ENCODE peak calls at places on chromosome 14, in nine cellular contexts. One of them, this sample, is unnamed.

GRCh38 chr14:50260511-50260910 is 29.1 kb upstream of the SOS2 start:
- DNase-seq in SHP77: peak; percentile 6
- DNase-seq in activated naive CD8-positive, alpha-beta T cell treated with anti-CD3 and anti-CD28 coated beads, Interleukin-2, amount 50 U/mL, for 24 hours: no peak
- DNase-seq in GM12864: no peak
- DNase-seq in activated T-cell treated with anti-CD3 and anti-CD28 coated beads for 48 hours: no peak
- DNase-seq in EL: peak; percentile 37
- DNase-seq in hypothalamus: no peak
- DNase-seq in NCI-H1092 treated with DMSO at 0.1 percent for 48 hours: peak; percentile 6
- DNase-seq in activated naive CD4-positive, alpha-beta T cell treated with anti-CD3 and anti-CD28 coated beads for 36 hours: peak; percentile 43
- DNase-seq in this sample: no peak

GRCh38 chr14:100762089-100762515 is 35.4 kb downstream of the DLK1 start:
- DNase-seq in SHP77: peak; percentile 19
- DNase-seq in activated naive CD8-positive, alpha-beta T cell treated with anti-CD3 and anti-CD28 coated beads, Interleukin-2, amount 50 U/mL, for 24 hours: no peak
- DNase-seq in GM12864: no peak
- DNase-seq in activated T-cell treated with anti-CD3 and anti-CD28 coated beads for 48 hours: no peak
- DNase-seq in EL: peak; percentile 58
- DNase-seq in hypothalamus: no peak
- DNase-seq in NCI-H1092 treated with DMSO at 0.1 percent for 48 hours: no peak
- DNase-seq in activated naive CD4-positive, alpha-beta T cell treated with anti-CD3 and anti-CD28 coated beads for 36 hours: no peak
- DNase-seq in this sample: no peak

GRCh38 chr14:70086685-70087379 is 101.9 kb downstream of the SLC8A3 start:
- DNase-seq in SHP77: no peak
- DNase-seq in activated naive CD8-positive, alpha-beta T cell treated with anti-CD3 and anti-CD28 coated beads, Interleukin-2, amount 50 U/mL, for 24 hours: peak; percentile 11
- DNase-seq in GM12864: peak; percentile 15
- DNase-seq in activated T-cell treated with anti-CD3 and anti-CD28 coated beads for 48 hours: no peak
- DNase-seq in EL: peak; percentile 30
- DNase-seq in hypothalamus: no peak
- DNase-seq in NCI-H1092 treated with DMSO at 0.1 percent for 48 hours: peak; percentile 41
- DNase-seq in activated naive CD4-positive, alpha-beta T cell treated with anti-CD3 and anti-CD28 coated beads for 36 hours: peak; percentile 37
- DNase-seq in this sample: peak; percentile 28

GRCh38 chr14:24290746-24291145 is 8.8 kb downstream of the DHRS1 start:
- DNase-seq in SHP77: no peak
- DNase-seq in activated naive CD8-positive, alpha-beta T cell treated with anti-CD3 and anti-CD28 coated beads, Interleukin-2, amount 50 U/mL, for 24 hours: no peak
- DNase-seq in GM12864: no peak
- DNase-seq in activated T-cell treated with anti-CD3 and anti-CD28 coated beads for 48 hours: no peak
- DNase-seq in EL: no peak
- DNase-seq in hypothalamus: no peak
- DNase-seq in NCI-H1092 treated with DMSO at 0.1 percent for 48 hours: no peak
- DNase-seq in activated naive CD4-positive, alpha-beta T cell treated with anti-CD3 and anti-CD28 coated beads for 36 hours: no peak
- DNase-seq in this sample: no peak

GRCh38 chr14:22319526-22320352 is 269.3 kb downstream of the DAD1 start:
- DNase-seq in SHP77: peak; percentile 85
- DNase-seq in activated naive CD8-positive, alpha-beta T cell treated with anti-CD3 and anti-CD28 coated beads, Interleukin-2, amount 50 U/mL, for 24 hours: no peak
- DNase-seq in GM12864: peak; percentile 53
- DNase-seq in activated T-cell treated with anti-CD3 and anti-CD28 coated beads for 48 hours: no peak
- DNase-seq in EL: peak; percentile 32
- DNase-seq in hypothalamus: no peak
- DNase-seq in NCI-H1092 treated with DMSO at 0.1 percent for 48 hours: peak; percentile 39
- DNase-seq in activated naive CD4-positive, alpha-beta T cell treated with anti-CD3 and anti-CD28 coated beads for 36 hours: peak; percentile 26
- DNase-seq in this sample: no peak

GRCh38 chr14:67187826-67188225 is 1.4 kb upstream of the GARIN2 start:
- DNase-seq in SHP77: no peak
- DNase-seq in activated naive CD8-positive, alpha-beta T cell treated with anti-CD3 and anti-CD28 coated beads, Interleukin-2, amount 50 U/mL, for 24 hours: no peak
- DNase-seq in GM12864: no peak
- DNase-seq in activated T-cell treated with anti-CD3 and anti-CD28 coated beads for 48 hours: no peak
- DNase-seq in EL: peak; percentile 78
- DNase-seq in hypothalamus: no peak
- DNase-seq in NCI-H1092 treated with DMSO at 0.1 percent for 48 hours: no peak
- DNase-seq in activated naive CD4-positive, alpha-beta T cell treated with anti-CD3 and anti-CD28 coated beads for 36 hours: no peak
- DNase-seq in this sample: no peak

GRCh38 chr14:22512106-22512814 is 76.8 kb downstream of the DAD1 start:
- DNase-seq in SHP77: no peak
- DNase-seq in activated naive CD8-positive, alpha-beta T cell treated with anti-CD3 and anti-CD28 coated beads, Interleukin-2, amount 50 U/mL, for 24 hours: no peak
- DNase-seq in GM12864: no peak
- DNase-seq in activated T-cell treated with anti-CD3 and anti-CD28 coated beads for 48 hours: no peak
- DNase-seq in EL: no peak
- DNase-seq in hypothalamus: no peak
- DNase-seq in NCI-H1092 treated with DMSO at 0.1 percent for 48 hours: no peak
- DNase-seq in activated naive CD4-positive, alpha-beta T cell treated with anti-CD3 and anti-CD28 coated beads for 36 hours: peak; percentile 5
- DNase-seq in this sample: no peak

GRCh38 chr14:89146291-89146690 is 270.7 kb downstream of the FOXN3 start:
- DNase-seq in SHP77: no peak
- DNase-seq in activated naive CD8-positive, alpha-beta T cell treated with anti-CD3 and anti-CD28 coated beads, Interleukin-2, amount 50 U/mL, for 24 hours: no peak
- DNase-seq in GM12864: no peak
- DNase-seq in activated T-cell treated with anti-CD3 and anti-CD28 coated beads for 48 hours: no peak
- DNase-seq in EL: no peak
- DNase-seq in hypothalamus: no peak
- DNase-seq in NCI-H1092 treated with DMSO at 0.1 percent for 48 hours: no peak
- DNase-seq in activated naive CD4-positive, alpha-beta T cell treated with anti-CD3 and anti-CD28 coated beads for 36 hours: no peak
- DNase-seq in this sample: no peak

GRCh38 chr14:57833304-57833703 is 32.6 kb downstream of the SLC35F4 start:
- DNase-seq in SHP77: no peak
- DNase-seq in activated naive CD8-positive, alpha-beta T cell treated with anti-CD3 and anti-CD28 coated beads, Interleukin-2, amount 50 U/mL, for 24 hours: no peak
- DNase-seq in GM12864: no peak
- DNase-seq in activated T-cell treated with anti-CD3 and anti-CD28 coated beads for 48 hours: no peak
- DNase-seq in EL: peak; percentile 91
- DNase-seq in hypothalamus: no peak
- DNase-seq in NCI-H1092 treated with DMSO at 0.1 percent for 48 hours: no peak
- DNase-seq in activated naive CD4-positive, alpha-beta T cell treated with anti-CD3 and anti-CD28 coated beads for 36 hours: no peak
- DNase-seq in this sample: no peak

GRCh38 chr14:96584199-96584906 is 82.2 kb downstream of the PAPOLA start:
- DNase-seq in SHP77: peak; percentile 68
- DNase-seq in activated naive CD8-positive, alpha-beta T cell treated with anti-CD3 and anti-CD28 coated beads, Interleukin-2, amount 50 U/mL, for 24 hours: peak; percentile 25
- DNase-seq in GM12864: no peak
- DNase-seq in activated T-cell treated with anti-CD3 and anti-CD28 coated beads for 48 hours: peak; percentile 27
- DNase-seq in EL: peak; percentile 9
- DNase-seq in hypothalamus: no peak
- DNase-seq in NCI-H1092 treated with DMSO at 0.1 percent for 48 hours: peak; percentile 34
- DNase-seq in activated naive CD4-positive, alpha-beta T cell treated with anti-CD3 and anti-CD28 coated beads for 36 hours: peak; percentile 54
- DNase-seq in this sample: no peak

This sample was measured in posterior cingulate gyrus.